ENCODE peak calls at places on chromosomes 4 and X, in ten cellular contexts. F, O, V, H, K, W, N, G, Q and A are unnamed samples. For H3K9me3, the result is how much of the 10 kb centered on the place peaks cover.

GRCh38 chrX:16946971-16947562 is 609 bp downstream of the REPS2 start:
- DNase-seq in N (no peak), V (no peak), W (no peak), H (peak), G (no peak), F (no peak), K (no peak), Q (no peak), O (peak), A (no peak)

GRCh38 chr4:174934360-174934759 is 16.2 kb downstream of the ADAM29 start:
- DNase-seq in H (no peak), N (no peak), W (no peak), O (no peak), F (no peak), K (no peak), V (no peak), Q (no peak), G (no peak), A (no peak)

GRCh38 chr4:10053635-10054453 is 32.5 kb upstream of the SLC2A9 start:
- DNase-seq in V (no peak), F (no peak), G (no peak), W (no peak), O (no peak), K (no peak), N (no peak), H (no peak), Q (no peak), A (no peak)

GRCh38 chr4:168183717-168184571 is 91.6 kb downstream of the ANXA10 start:
- DNase-seq in F (no peak), N (no peak), O (no peak), W (no peak), Q (no peak), H (peak), G (peak), K (peak), V (peak), A (no peak)

GRCh38 chr4:26058537-26058936 is 144.5 kb downstream of the SMIM20 start:
- DNase-seq in O (no peak), V (no peak), F (no peak), W (no peak), K (peak), N (no peak), Q (no peak), G (no peak), H (no peak), A (no peak)

GRCh38 chrX:68685722-68686683 is 38.5 kb downstream of the STARD8 start:
- DNase-seq in V (no peak), O (peak), Q (no peak), N (no peak), W (no peak), F (no peak), K (peak), H (peak), G (no peak), A (no peak)

GRCh38 chrX:125439194-125439849 is 119.7 kb downstream of the TEX13C start:
- DNase-seq in N (no peak), Q (no peak), F (no peak), V (no peak), K (peak), W (no peak), G (no peak), H (no peak), O (no peak), A (no peak)

GRCh38 chr4:804804-805203 is 21.1 kb downstream of the CPLX1 start:
- DNase-seq in V (no peak), H (no peak), G (no peak), Q (no peak), W (no peak), N (no peak), K (no peak), F (no peak), O (no peak), A (no peak)

GRCh38 chrX:112731793-112732192 is 52.1 kb upstream of the LHFPL1 start:
- DNase-seq in W (no peak), V (no peak), O (no peak), Q (no peak), F (no peak), G (peak), K (peak), H (no peak), N (no peak), A (no peak)

GRCh38 chr4:95092762-95093161 is 335.0 kb downstream of the BMPR1B start:
- DNase-seq in Q (no peak), H (no peak), W (no peak), G (peak), N (no peak), O (no peak), F (no peak), V (no peak), K (peak), A (no peak)

GRCh38 chrX:64186974-64187761 is 18.3 kb downstream of the AMER1 start:
- DNase-seq in F (no peak), O (no peak), W (no peak), V (no peak), G (no peak), Q (no peak), K (no peak), N (no peak), H (no peak), A (no peak)
- H3K9me3 ChIP-seq in F (under half), O (under half), W (under half), V (under half), G (under half), Q (under half), K (under half), N (under half), H (under half), A (under half)

GRCh38 chr4:102566426-102566825 is 65.3 kb downstream of the NFKB1 start:
- DNase-seq in G (no peak), F (no peak), W (no peak), K (no peak), V (no peak), Q (no peak), N (no peak), H (no peak), O (no peak), A (no peak)

GRCh38 chr4:102560743-102561341 is 59.7 kb downstream of the NFKB1 start:
- DNase-seq in O (no peak), N (no peak), K (no peak), H (no peak), G (no peak), V (no peak), W (no peak), F (no peak), Q (no peak), A (no peak)

GRCh38 chr4:102560115-102560514 is 59.0 kb downstream of the NFKB1 start:
- DNase-seq in G (no peak), F (no peak), N (no peak), W (no peak), K (no peak), O (no peak), Q (no peak), H (no peak), V (no peak), A (no peak)

GRCh38 chr4:102564399-102564921 is 63.3 kb downstream of the NFKB1 start:
- DNase-seq in V (no peak), Q (no peak), F (no peak), N (no peak), O (no peak), K (no peak), G (peak), H (no peak), W (no peak), A (no peak)

GRCh38 chr4:102562995-102563394 is 61.8 kb downstream of the NFKB1 start:
- DNase-seq in K (no peak), H (no peak), G (no peak), N (no peak), O (no peak), Q (no peak), V (no peak), F (no peak), W (no peak), A (no peak)
- H3K9me3 ChIP-seq in K (under half), H (under half), G (under half), N (under half), O (under half), Q (under half), V (under half), F (under half), W (under half), A (under half)

GRCh38 chrX:56503941-56504673 is 59.3 kb upstream of the UBQLN2 start:
- DNase-seq in K (peak), W (no peak), N (no peak), V (no peak), F (no peak), O (no peak), G (peak), H (no peak), Q (no peak), A (no peak)
- H3K9me3 ChIP-seq in K (under half), W (under half), N (under half), V (under half), F (under half), O (under half), G (under half), H (under half), Q (under half), A (under half)

DNA sequence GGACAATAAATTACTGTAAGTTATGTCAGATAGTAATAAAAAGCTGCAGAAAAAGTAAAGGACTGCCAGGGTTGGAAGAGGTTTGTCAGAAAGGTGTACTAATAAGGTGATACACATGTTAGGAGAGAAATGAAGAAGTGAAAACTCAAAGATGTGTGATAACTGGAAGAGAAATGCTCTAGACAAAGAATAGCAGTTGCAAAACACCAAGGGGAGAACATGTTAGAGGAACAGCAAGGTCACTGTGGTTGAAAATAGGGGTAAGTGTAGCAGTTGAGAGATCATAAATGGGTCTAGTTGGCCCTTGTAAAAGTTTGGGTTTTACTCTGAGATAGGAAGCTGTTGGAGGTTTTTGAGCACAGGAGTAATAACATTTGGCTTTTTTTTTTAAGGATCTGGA is 46.9 kb downstream of the HSPA4L start:
- DNase-seq in O (no peak), W (no peak), Q (no peak), N (no peak), V (no peak), H (no peak), G (no peak), K (no peak), F (no peak), A (no peak)
- H3K9me3 ChIP-seq in O (under half), W (under half), Q (under half), N (under half), V (under half), H (under half), G (under half), K (under half), F (under half), A (under half)

DNA sequence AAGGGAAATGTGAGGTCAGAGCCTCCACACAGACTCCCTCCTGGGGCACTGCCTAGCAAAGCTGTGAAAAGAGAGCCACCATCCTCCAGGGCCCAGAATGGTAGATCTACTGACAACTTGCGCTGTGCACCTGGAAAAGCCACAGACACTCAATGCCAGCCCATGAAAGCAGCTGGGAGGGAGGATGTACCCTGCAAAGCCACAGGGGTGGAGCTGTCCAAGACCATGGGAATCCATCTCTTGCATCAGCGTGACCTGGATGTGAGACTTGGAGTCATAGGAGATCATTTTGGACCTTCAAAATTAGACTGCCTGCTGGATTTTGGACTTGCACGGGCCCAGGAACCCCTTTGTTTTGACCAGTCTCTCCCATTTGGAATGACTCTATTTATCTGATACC is 22.8 kb downstream of the CDKN2AIP start:
- DNase-seq in O (no peak), N (no peak), V (no peak), F (no peak), G (no peak), W (no peak), Q (no peak), K (no peak), H (no peak), A (no peak)
- H3K9me3 ChIP-seq in O (under half), N (under half), V (under half), F (under half), G (under half), W (under half), Q (under half), K (under half), H (under half), A (under half)

GRCh38 chr4:152817331-152817730 is 37.6 kb downstream of the ARFIP1 start:
- DNase-seq in V (no peak), Q (no peak), H (no peak), F (no peak), O (no peak), G (no peak), N (no peak), K (no peak), W (no peak), A (no peak)
- H3K9me3 ChIP-seq in V (under half), Q (under half), H (under half), F (under half), O (under half), G (under half), N (under half), K (under half), W (under half), A (under half)

GRCh38 chr4:21884615-21885014 is 64.0 kb downstream of the KCNIP4 start:
- DNase-seq in K (no peak), G (no peak), V (no peak), N (no peak), F (no peak), Q (no peak), H (no peak), O (no peak), W (no peak), A (no peak)

GRCh38 chr4:21885770-21886169 is 62.8 kb downstream of the KCNIP4 start:
- DNase-seq in N (no peak), Q (no peak), G (no peak), H (no peak), K (no peak), V (no peak), W (no peak), F (no peak), O (no peak), A (no peak)

GRCh38 chr4:21885241-21885640 is 63.3 kb downstream of the KCNIP4 start:
- DNase-seq in O (no peak), G (peak), Q (no peak), H (no peak), N (no peak), W (no peak), F (no peak), K (no peak), V (no peak), A (no peak)

GRCh38 chr4:21888195-21888976 is 60.2 kb downstream of the KCNIP4 start:
- DNase-seq in H (no peak), N (no peak), W (no peak), O (no peak), G (peak), Q (no peak), V (no peak), F (no peak), K (peak), A (no peak)

GRCh38 chr4:21887481-21887880 is 61.1 kb downstream of the KCNIP4 start:
- DNase-seq in G (no peak), O (no peak), F (no peak), K (no peak), N (no peak), H (no peak), W (no peak), V (no peak), Q (no peak), A (no peak)
- H3K9me3 ChIP-seq in G (under half), O (under half), F (under half), K (under half), N (under half), H (under half), W (under half), V (under half), Q (under half), A (under half)

GRCh38 chr4:8060632-8061031 is 98.0 kb downstream of the ABLIM2 start:
- DNase-seq in Q (no peak), K (no peak), H (no peak), W (no peak), N (no peak), O (no peak), F (no peak), G (no peak), V (no peak), A (no peak)
- H3K9me3 ChIP-seq in Q (under half), K (under half), H (under half), W (under half), N (under half), O (under half), F (under half), G (under half), V (under half), A (under half)

DNA sequence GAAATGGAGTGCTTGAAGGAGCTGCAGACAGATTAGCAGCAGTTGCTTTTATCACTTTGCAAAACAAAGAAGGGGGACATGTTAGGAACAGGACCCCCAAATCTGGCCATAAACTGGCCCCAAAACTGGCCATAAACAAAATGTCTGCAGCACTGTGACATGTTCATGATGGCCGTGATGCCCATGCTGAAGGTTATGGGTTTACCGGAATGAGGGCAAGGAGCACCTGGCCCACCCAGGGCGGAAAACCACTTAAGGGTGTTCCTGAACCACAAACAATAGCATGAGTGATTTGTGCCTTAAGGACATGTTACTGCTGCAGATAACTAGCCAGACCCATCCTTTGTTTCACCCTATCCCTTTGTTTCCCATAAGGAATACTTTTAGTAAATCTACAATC is 79.6 kb upstream of the GC start:
- DNase-seq in G (no peak), F (no peak), N (no peak), K (no peak), O (no peak), H (no peak), Q (no peak), W (no peak), V (no peak), A (no peak)
- H3K9me3 ChIP-seq in G (under half), F (under half), N (under half), K (under half), O (under half), H (under half), Q (under half), W (under half), V (half or more), A (under half)